ENCODE peak calls at places on chromosomes 13 and 19, in four cellular contexts. W is BE2C, F is A673, B is upper lobe of right lung. M is an unnamed sample.

GRCh38 chr19:3403489-3404323 is 37.3 kb downstream of the NFIC start:
- DNase-seq in W (no peak), F (peak; percentile 70), B (peak; percentile 93), M (no peak)

GRCh38 chr19:991174-991931 is 7.2 kb downstream of the WDR18 start:
- DNase-seq in W (peak; percentile 93), F (no peak), B (no peak), M (no peak)

GRCh38 chr13:95641961-95642621 is 2.4 kb downstream of the DZIP1 start:
- DNase-seq in W (peak; percentile 76), F (peak; percentile 12), B (peak; percentile 69), M (peak; percentile 86)

GRCh38 chr19:13094771-13095392 is 7.8 kb downstream of the LYL1 start:
- DNase-seq in W (peak; percentile 49), F (peak; percentile 46), B (no peak), M (no peak)

GRCh38 chr13:109784590-109785140 is 1.7 kb downstream of the IRS2 start:
- DNase-seq in W (peak; percentile 92), F (peak; percentile 91), B (peak; percentile 91), M (no peak)

GRCh38 chr13:34465423-34465922 is 476.6 kb upstream of the NBEA start:
- DNase-seq in W (no peak), F (no peak), B (no peak), M (no peak)

GRCh38 chr13:42924290-42924803 is 67.7 kb downstream of the EPSTI1 start:
- DNase-seq in W (no peak), F (no peak), B (no peak), M (no peak)

GRCh38 chr19:23002690-23003422 is at the start of gene ZNF728:
- DNase-seq in W (peak; percentile 22), F (no peak), B (peak; percentile 61), M (no peak)

GRCh38 chr13:99981115-99982020 is at the start of gene ZIC2:
- DNase-seq in W (peak; percentile 52), F (peak; percentile 96), B (no peak), M (peak; percentile 95)
- TF ChIP-seq CTCF in W (no peak), F (no peak), B (no peak), M (no peak)

GRCh38 chr19:11598746-11599145 is 1.5 kb downstream of the ZNF627 start:
- DNase-seq in W (no peak), F (no peak), B (no peak), M (peak; percentile 14)

GRCh38 chr19:11598103-11598483 is 810 bp downstream of the ZNF627 start:
- DNase-seq in W (no peak), F (no peak), B (no peak), M (peak; percentile 4)

GRCh38 chr19:11594084-11594483 is 3.2 kb upstream of the ZNF627 start:
- DNase-seq in W (no peak), F (no peak), B (no peak), M (no peak)

GRCh38 chr19:11596156-11596555 is 1.1 kb upstream of the ZNF627 start:
- DNase-seq in W (no peak), F (no peak), B (peak; percentile 48), M (no peak)

DNA sequence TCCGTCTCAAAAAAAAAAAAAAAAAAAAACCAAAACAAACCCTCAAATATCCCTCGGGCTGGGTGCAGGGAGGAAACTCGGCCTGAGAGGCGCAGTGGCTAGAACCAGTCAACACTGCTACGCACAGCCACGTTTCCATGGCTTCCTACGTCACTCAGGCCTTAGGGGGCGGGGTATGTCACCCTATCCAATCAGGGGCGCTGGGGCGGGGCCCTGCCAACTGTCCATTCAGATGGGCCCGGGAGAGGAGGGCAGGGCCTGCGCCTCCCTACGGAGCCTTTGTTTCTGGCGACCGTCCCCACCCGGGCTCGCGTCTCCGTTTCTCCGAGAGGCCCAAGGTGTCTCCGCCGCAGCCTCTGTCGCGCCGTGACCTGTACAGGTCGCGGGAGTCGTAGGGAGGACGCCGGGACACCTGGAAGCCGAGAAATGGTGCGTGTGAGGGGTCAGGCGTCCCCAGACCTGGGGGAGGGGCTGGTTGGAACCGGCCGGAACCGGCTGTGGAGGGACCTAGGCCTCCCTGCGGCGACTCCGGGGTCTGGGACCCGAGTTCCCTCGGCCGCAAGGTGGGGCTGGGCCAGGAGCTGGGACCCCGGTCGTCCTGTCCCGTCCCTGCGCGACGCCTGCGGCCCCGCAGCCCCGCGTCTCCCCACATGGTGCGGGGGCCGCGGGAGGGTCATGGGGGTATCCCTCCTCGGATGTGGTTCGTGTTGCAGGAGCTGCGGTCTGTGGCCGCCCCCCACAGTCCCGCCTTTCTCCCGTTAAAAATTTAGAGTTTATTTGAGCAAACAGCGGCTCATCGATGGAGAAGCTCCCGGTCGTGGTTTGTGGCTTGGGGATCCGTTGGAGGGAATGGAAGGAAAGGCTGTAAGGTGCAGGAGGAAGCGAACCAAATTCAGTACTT is at the start of gene ZNF627:
- DNase-seq in W (peak; percentile 99), F (peak; percentile 99), B (peak; percentile 99), M (peak; percentile 99)
- TF ChIP-seq CTCF in W (no peak), F (no peak), B (peak; percentile 32), M (no peak)

DNA sequence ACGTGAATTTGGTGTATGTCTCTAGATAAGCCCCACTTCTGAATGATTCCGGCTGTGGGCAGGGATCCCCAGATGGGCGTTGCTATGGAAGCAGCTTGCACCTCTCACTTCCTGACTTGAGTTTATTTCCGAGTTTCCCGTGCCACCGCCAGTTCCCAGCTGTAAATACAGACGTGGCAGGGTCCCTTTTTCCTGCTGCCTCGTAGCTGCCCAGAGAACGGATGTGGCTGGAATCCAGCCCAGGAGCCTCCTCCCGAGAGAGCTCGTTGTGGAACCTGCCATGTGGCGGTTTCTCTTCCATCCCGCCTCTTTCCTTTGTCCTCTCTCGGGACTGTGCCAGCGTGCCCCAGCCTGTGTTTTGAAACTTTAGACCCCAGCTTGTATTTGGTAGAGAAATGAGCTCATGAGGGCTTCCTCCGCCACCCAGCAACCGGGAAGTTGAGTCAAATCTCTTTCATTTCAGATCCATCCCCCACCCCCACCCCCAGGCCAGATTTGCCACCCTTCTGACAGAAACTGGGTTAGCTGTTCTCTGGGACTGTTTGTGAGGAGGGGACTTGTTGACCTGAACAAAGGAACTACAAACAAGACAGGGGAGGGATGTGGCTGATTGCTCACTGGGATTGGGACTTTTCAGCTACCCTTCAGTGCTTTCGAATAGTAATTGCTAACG is 96.6 kb downstream of the SIPA1L3 start:
- DNase-seq in W (peak; percentile 87), F (peak; percentile 89), B (peak; percentile 73), M (no peak)
- TF ChIP-seq CTCF in W (no peak), F (no peak), B (no peak), M (peak; percentile 7)

DNA sequence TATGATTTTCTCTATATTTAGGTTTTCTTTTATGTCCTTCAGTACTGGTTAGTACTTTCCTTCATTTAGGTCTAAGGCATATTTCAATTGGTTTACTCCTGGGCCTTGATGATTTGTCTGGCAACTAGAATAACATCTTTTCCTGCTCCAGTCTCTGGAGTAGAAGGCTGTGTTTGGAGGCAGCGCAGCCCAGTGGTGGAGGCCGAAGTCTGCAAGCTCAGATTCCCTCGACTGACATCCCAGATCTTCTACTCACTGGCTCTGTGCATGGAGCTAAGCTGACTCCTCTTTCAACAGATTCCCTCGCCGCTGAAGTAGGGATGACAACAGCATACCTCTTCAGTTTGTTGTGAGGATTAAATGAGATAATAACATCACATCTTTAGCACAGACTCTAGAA is 141.0 kb downstream of the RAP2A start:
- DNase-seq in W (peak; percentile 36), F (peak; percentile 83), B (no peak), M (no peak)
- TF ChIP-seq CTCF in W (peak; percentile 60), F (peak; percentile 78), B (peak; percentile 41), M (peak; percentile 66)

DNA sequence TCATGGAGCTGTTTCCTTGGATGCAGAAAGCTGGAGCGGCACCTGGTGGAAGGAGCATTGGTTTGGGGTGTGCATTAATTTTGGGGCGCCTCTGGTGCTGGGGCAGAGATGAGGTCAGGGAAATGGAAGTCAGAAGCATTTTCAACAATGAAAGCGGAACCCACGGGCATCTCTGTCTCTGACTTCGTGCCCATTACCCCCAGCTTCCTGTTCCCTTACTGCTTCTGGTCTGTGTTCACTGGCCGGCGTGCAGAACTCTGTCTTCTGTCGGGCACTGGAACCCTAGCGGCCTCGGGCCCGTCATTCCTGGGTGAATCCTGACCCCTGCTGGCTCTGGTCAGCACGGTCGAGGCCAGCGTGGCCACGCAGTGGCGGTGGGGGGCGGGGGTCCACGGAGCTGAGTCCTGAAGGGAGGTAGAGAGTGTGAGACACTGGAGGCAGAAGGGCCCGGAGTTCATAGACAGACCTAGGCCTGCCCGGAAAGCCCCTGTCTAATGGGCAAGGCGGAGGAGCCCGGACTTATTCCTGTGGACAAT is 7.9 kb upstream of the LINGO3 start:
- DNase-seq in W (peak; percentile 81), F (no peak), B (peak; percentile 86), M (peak; percentile 90)
- TF ChIP-seq CTCF in W (peak; percentile 67), F (peak; percentile 20), B (peak; percentile 54), M (peak; percentile 85)

GRCh38 chr13:74305876-74306275 is 171.7 kb upstream of the KLF12 start:
- DNase-seq in W (no peak), F (no peak), B (no peak), M (no peak)

GRCh38 chr13:74301200-74302063 is 167.2 kb upstream of the KLF12 start:
- DNase-seq in W (no peak), F (no peak), B (no peak), M (no peak)

GRCh38 chr13:74306496-74306895 is 172.3 kb upstream of the KLF12 start:
- DNase-seq in W (no peak), F (peak; percentile 57), B (no peak), M (no peak)
- TF ChIP-seq CTCF in W (peak; percentile 14), F (peak; percentile 24), B (no peak), M (peak; percentile 52)

GRCh38 chr19:7007859-7008258 is 13.4 kb downstream of the MBD3L2B start:
- DNase-seq in W (no peak), F (no peak), B (no peak), M (no peak)

GRCh38 chr19:6999938-7000732 is 21.1 kb downstream of the MBD3L2B start:
- DNase-seq in W (no peak), F (no peak), B (no peak), M (no peak)

GRCh38 chr19:7000816-7001215 is 20.4 kb downstream of the MBD3L2B start:
- DNase-seq in W (no peak), F (no peak), B (no peak), M (no peak)

GRCh38 chr19:7006305-7006704 is 14.9 kb downstream of the MBD3L2B start:
- DNase-seq in W (peak; percentile 14), F (no peak), B (no peak), M (no peak)

GRCh38 chr19:7004313-7004931 is 16.8 kb downstream of the MBD3L2B start:
- DNase-seq in W (no peak), F (peak; percentile 54), B (no peak), M (no peak)
- TF ChIP-seq CTCF in W (peak; percentile 72), F (peak; percentile 67), B (peak; percentile 88), M (peak; percentile 88)

DNA sequence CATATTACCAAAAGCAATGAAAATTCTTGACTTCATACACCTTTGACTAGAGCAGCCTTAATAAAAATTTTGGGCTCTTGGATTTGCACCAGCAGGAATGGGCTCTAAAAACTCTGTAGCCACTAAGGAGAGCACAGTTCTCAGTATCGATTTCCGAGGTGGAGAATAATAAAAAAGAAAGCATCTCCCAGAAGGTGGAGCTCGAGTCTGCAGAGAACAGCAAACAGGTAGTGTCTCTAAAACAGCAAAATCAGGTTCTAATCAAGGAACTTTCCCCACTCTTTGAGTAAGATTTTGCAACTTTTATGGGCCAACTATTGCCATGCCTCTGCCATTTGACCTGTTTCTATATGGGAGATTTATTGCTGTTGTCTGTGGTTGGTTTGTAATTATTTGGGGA is 258.7 kb upstream of the GPC6 start:
- DNase-seq in W (no peak), F (peak; percentile 42), B (no peak), M (no peak)
- TF ChIP-seq CTCF in W (peak; percentile 55), F (peak; percentile 53), B (no peak), M (peak; percentile 77)

M was measured in chondrocyte.